ENCODE peak calls at places on chromosome 22, in five cellular contexts. Q is A549; J is head of caudate nucleus; R is NCI-H1105 treated with DMSO at 0.1 percent for 48 hours; H is stimulated activated CD8-positive, alpha-beta memory T cell treated with anti-CD3 and anti-CD28 coated beads, Interleukin-15, amount 100 ng/mL, for 1 hour. S is an unnamed sample.
A peak's percentile ranks its signal among the peaks of the same experiment; 100 is the strongest.

GRCh38 chr22:29914165-29914564 is 31.2 kb downstream of the MTMR3 start:
- DNase-seq in J (no peak), H (no peak), R (no peak), Q (no peak), S (peak; percentile 86)

GRCh38 chr22:42396621-42397331 is 35.4 kb downstream of the NFAM1 start:
- DNase-seq in J (peak; percentile 30), H (no peak), R (no peak), Q (no peak), S (no peak)

GRCh38 chr22:21641795-21642583 is at the start of gene SDF2L1:
- DNase-seq in Q (peak; percentile 97), H (peak; percentile 92), J (peak; percentile 99), R (peak; percentile 94), S (peak; percentile 98)

GRCh38 chr22:21003782-21004181 is 1.9 kb upstream of the THAP7 start:
- DNase-seq in J (no peak), H (no peak), Q (no peak), R (no peak), S (no peak)

GRCh38 chr22:25779890-25780289 is 37.9 kb downstream of the MYO18B start:
- DNase-seq in R (no peak), Q (no peak), J (no peak), H (no peak), S (no peak)

GRCh38 chr22:31867386-31868153 is 76.8 kb upstream of the YWHAH start:
- DNase-seq in H (no peak), J (no peak), R (no peak), Q (no peak), S (no peak)

GRCh38 chr22:22948651-22949611 is 61.3 kb downstream of the IGLL5 start:
- DNase-seq in H (no peak), Q (no peak), J (peak; percentile 8), R (no peak), S (peak; percentile 75)

GRCh38 chr22:42792909-42793847 is 63.9 kb downstream of the ARFGAP3 start:
- DNase-seq in R (no peak), H (no peak), Q (no peak), J (no peak), S (no peak)

GRCh38 chr22:23064381-23065068 is 5.8 kb upstream of the GNAZ start:
- DNase-seq in R (no peak), Q (no peak), J (peak; percentile 4), H (no peak), S (no peak)

GRCh38 chr22:46150615-46151423 is 493 bp downstream of the PPARA start:
- DNase-seq in R (peak; percentile 8), J (peak; percentile 55), Q (no peak), H (peak; percentile 34), S (no peak)

GRCh38 chr22:37231406-37232139 is 12.5 kb downstream of the RAC2 start:
- DNase-seq in J (peak; percentile 31), H (no peak), R (no peak), Q (no peak), S (no peak)

GRCh38 chr22:19884954-19885751 is 30.5 kb upstream of the GNB1L start:
- DNase-seq in H (no peak), Q (no peak), R (no peak), J (no peak), S (peak; percentile 77)

GRCh38 chr22:34379825-34380224 is 459.5 kb upstream of the LARGE1 start:
- DNase-seq in J (no peak), H (no peak), R (no peak), Q (no peak), S (no peak)